ENCODE peak calls at places on chromosome 2, in four cellular contexts. J is tibial artery, F is neuronal stem cell, P is small intestine. R is an unnamed sample.

GRCh38 chr2:120978359-120979050 is 242.8 kb downstream of the GLI2 start:
- DNase-seq in J (no peak), F (no peak), P (no peak), R (peak; percentile 58)

GRCh38 chr2:230537531-230537976 is 121.6 kb downstream of the SP100 start:
- DNase-seq in J (no peak), F (no peak), P (no peak), R (no peak)

GRCh38 chr2:157627594-157628281 is 926 bp downstream of the ACVR1C start:
- DNase-seq in J (no peak), F (peak; percentile 2), P (peak; percentile 70), R (no peak)

GRCh38 chr2:218732761-218733158 is 22.1 kb downstream of the TTLL4 start:
- DNase-seq in J (no peak), F (no peak), P (no peak), R (no peak)

GRCh38 chr2:192017844-192018243 is 171.0 kb upstream of the CAVIN2 start:
- DNase-seq in J (no peak), F (no peak), P (no peak), R (no peak)

GRCh38 chr2:96762529-96763253 is 2.0 kb downstream of the CNNM4 start:
- DNase-seq in J (no peak), F (peak; percentile 76), P (peak; percentile 21), R (no peak)

GRCh38 chr2:154814856-154815255 is 116.4 kb downstream of the KCNJ3 start:
- DNase-seq in J (no peak), F (no peak), P (no peak), R (no peak)

GRCh38 chr2:109322111-109322510 is 193.1 kb downstream of the SH3RF3 start:
- DNase-seq in J (peak; percentile 99), F (no peak), P (peak; percentile 16), R (peak; percentile 94)

GRCh38 chr2:218399391-218400166 is at the start of gene CTDSP1:
- DNase-seq in J (peak; percentile 98), F (peak; percentile 91), P (peak; percentile 97), R (peak; percentile 98)

GRCh38 chr2:152500336-152500735 is 165.4 kb downstream of the FMNL2 start:
- DNase-seq in J (no peak), F (no peak), P (no peak), R (no peak)

GRCh38 chr2:190940451-190940850 is 59.8 kb downstream of the GLS start:
- DNase-seq in J (no peak), F (no peak), P (no peak), R (no peak)

GRCh38 chr2:10382313-10383061 is 65.6 kb downstream of the ODC1 start:
- DNase-seq in J (no peak), F (no peak), P (peak; percentile 70), R (no peak)

GRCh38 chr2:238389985-238390682 is 36.6 kb upstream of the ASB1 start:
- DNase-seq in J (no peak), F (no peak), P (no peak), R (no peak)

GRCh38 chr2:180524458-180524857 is 455.9 kb upstream of the UBE2E3 start:
- DNase-seq in J (no peak), F (no peak), P (no peak), R (no peak)

GRCh38 chr2:191854385-191855372 is 7.8 kb upstream of the CAVIN2 start:
- DNase-seq in J (no peak), F (no peak), P (no peak), R (no peak)

GRCh38 chr2:64327510-64328414 is 126.2 kb upstream of the LGALSL start:
- DNase-seq in J (no peak), F (no peak), P (no peak), R (peak; percentile 81)

GRCh38 chr2:168849610-168850009 is 40.6 kb downstream of the SPC25 start:
- DNase-seq in J (no peak), F (no peak), P (peak; percentile 76), R (no peak)

GRCh38 chr2:45567974-45568789 is 42.9 kb downstream of the SRBD1 start:
- DNase-seq in J (no peak), F (no peak), P (peak; percentile 85), R (no peak)

GRCh38 chr2:104834431-104834830 is 19.5 kb upstream of the POU3F3 start:
- DNase-seq in J (no peak), F (no peak), P (no peak), R (no peak)

GRCh38 chr2:20415511-20415918 is 31.4 kb upstream of the RHOB start:
- DNase-seq in J (peak; percentile 49), F (no peak), P (no peak), R (no peak)

GRCh38 chr2:201129044-201129505 is 13.1 kb downstream of the CFLAR start:
- DNase-seq in J (no peak), F (no peak), P (peak; percentile 77), R (no peak)

GRCh38 chr2:16661936-16662335 is 3.7 kb downstream of the CYRIA start:
- DNase-seq in J (no peak), F (no peak), P (no peak), R (no peak)

GRCh38 chr2:201348758-201349157 is 8.4 kb downstream of the FLACC1 start:
- DNase-seq in J (no peak), F (no peak), P (no peak), R (no peak)

GRCh38 chr2:48572797-48573196 is 42.8 kb downstream of the STON1 start:
- DNase-seq in J (no peak), F (no peak), P (no peak), R (no peak)

DNA sequence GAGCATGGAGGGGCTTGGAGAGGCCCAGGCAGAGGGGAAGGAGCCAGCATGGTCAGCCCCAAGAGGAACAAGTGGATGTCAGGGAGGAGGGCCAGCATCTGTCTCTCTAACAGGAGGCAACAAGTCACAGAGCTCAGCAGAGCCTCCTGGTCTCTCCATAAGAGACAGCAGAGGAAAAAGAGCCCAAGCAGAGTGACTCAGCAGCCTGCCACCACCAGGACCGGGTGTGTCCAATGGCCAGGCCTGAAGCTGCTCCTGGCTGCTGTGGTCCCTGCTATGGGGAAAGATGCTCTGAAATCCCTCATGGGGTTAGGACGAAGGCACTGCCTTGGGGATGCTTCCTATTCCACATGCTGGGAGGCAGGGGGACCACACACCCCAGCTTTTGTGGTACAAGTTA is 161.8 kb upstream of the CAPN13 start:
- DNase-seq in J (no peak), F (no peak), P (no peak), R (no peak)
- H3K27me3 ChIP-seq in J (no peaks in the 10 kb centered on the region), F (no peaks in the 10 kb centered on the region), P (no peaks in the 10 kb centered on the region), R (no peaks in the 10 kb centered on the region)

GRCh38 chr2:239471011-239471792 is 70.4 kb upstream of the HDAC4 start:
- DNase-seq in J (no peak), F (no peak), P (peak; percentile 12), R (no peak)
- H3K27me3 ChIP-seq in J (no peaks in the 10 kb centered on the region), F (no peaks in the 10 kb centered on the region), P (no peaks in the 10 kb centered on the region), R (no peaks in the 10 kb centered on the region)

DNA sequence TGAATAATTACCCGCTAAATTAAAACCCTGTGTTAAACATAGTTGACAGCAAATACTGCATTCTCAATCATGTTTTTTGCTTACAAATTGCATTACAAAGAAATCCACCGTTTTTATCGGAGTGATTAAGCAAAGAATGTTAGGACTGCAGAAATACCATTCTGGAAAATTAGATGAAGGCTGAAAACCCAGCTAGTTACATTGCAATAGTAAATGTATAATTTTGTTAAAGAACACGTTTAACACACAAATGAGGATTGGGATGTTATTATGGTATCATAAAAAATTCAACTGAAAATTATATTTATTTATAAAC is 12.3 kb upstream of the GBX2 start:
- DNase-seq in J (no peak), F (no peak), P (no peak), R (no peak)
- H3K27me3 ChIP-seq in J (no peaks in the 10 kb centered on the region), F (peaks cover 39% of the 10 kb centered on the region), P (peaks cover 17% of the 10 kb centered on the region), R (no peaks in the 10 kb centered on the region)

GRCh38 chr2:234864518-234864917 is 87.3 kb upstream of the SH3BP4 start:
- DNase-seq in J (no peak), F (no peak), P (no peak), R (no peak)
- H3K27me3 ChIP-seq in J (no peaks in the 10 kb centered on the region), F (no peaks in the 10 kb centered on the region), P (no peaks in the 10 kb centered on the region), R (no peaks in the 10 kb centered on the region)

GRCh38 chr2:144645055-144645778 is 125.3 kb upstream of the ZEB2 start:
- DNase-seq in J (no peak), F (no peak), P (no peak), R (no peak)
- H3K27me3 ChIP-seq in J (no peaks in the 10 kb centered on the region), F (no peaks in the 10 kb centered on the region), P (no peaks in the 10 kb centered on the region), R (no peaks in the 10 kb centered on the region)

GRCh38 chr2:72937356-72937669 is 20.0 kb downstream of the EMX1 start:
- DNase-seq in J (no peak), F (no peak), P (no peak), R (no peak)
- H3K27me3 ChIP-seq in J (no peaks in the 10 kb centered on the region), F (no peaks in the 10 kb centered on the region), P (no peaks in the 10 kb centered on the region), R (no peaks in the 10 kb centered on the region)

GRCh38 chr2:61550375-61551209 is 12.4 kb upstream of the XPO1 start:
- DNase-seq in J (no peak), F (no peak), P (no peak), R (no peak)
- H3K27me3 ChIP-seq in J (no peaks in the 10 kb centered on the region), F (no peaks in the 10 kb centered on the region), P (no peaks in the 10 kb centered on the region), R (peaks cover 1% of the 10 kb centered on the region)